ENCODE peak calls at places on chromosomes 2 and 18, in six cellular contexts. O is esophagus muscularis mucosa, F is stomach, V is sigmoid colon, J is K562, T is transverse colon. H is an unnamed sample.
A peak's percentile ranks its signal among the peaks of the same experiment; 100 is the strongest.

GRCh38 chr2:104413890-104414289 is 440.0 kb upstream of the POU3F3 start:
- DNase-seq in J (no peak), O (no peak), F (no peak), T (no peak), V (no peak), H (no peak)

GRCh38 chr2:224584111-224584764 is 925 bp downstream of the CUL3 start:
- DNase-seq in O (no peak), J (no peak), T (peak; percentile 36), V (peak; percentile 68), F (peak; percentile 36), H (peak; percentile 72)

GRCh38 chr2:45128580-45128997 is 119.3 kb upstream of the SIX2 start:
- DNase-seq in F (no peak), T (no peak), O (peak; percentile 94), V (no peak), J (no peak), H (no peak)

GRCh38 chr2:141384676-141385075 is 746.1 kb downstream of the LRP1B start:
- DNase-seq in J (no peak), O (no peak), F (no peak), V (no peak), T (no peak), H (no peak)

GRCh38 chr18:7754258-7754657 is 187.1 kb downstream of the PTPRM start:
- DNase-seq in J (no peak), F (no peak), O (no peak), T (no peak), V (no peak), H (no peak)

GRCh38 chr18:76482971-76483691 is 11.9 kb downstream of the ZNF516 start:
- DNase-seq in V (no peak), O (no peak), F (no peak), T (no peak), J (no peak), H (peak; percentile 73)

GRCh38 chr2:109454304-109454703 is 159.5 kb downstream of the SEPTIN10 start:
- DNase-seq in F (no peak), O (no peak), V (peak; percentile 41), J (no peak), T (no peak), H (peak; percentile 42)

GRCh38 chr18:74392323-74392722 is 64.8 kb downstream of the DIPK1C start:
- DNase-seq in O (no peak), J (no peak), T (no peak), V (no peak), F (no peak), H (no peak)

GRCh38 chr2:68837861-68838341 is 33.3 kb downstream of the BMP10 start:
- DNase-seq in V (no peak), T (no peak), F (no peak), O (no peak), J (no peak), H (no peak)

GRCh38 chr2:217818293-217818850 is 184.4 kb downstream of the TNS1 start:
- DNase-seq in V (no peak), J (no peak), O (no peak), T (no peak), F (no peak), H (no peak)

GRCh38 chr2:182372661-182373060 is 54.2 kb downstream of the PDE1A start:
- DNase-seq in J (no peak), T (peak; percentile 46), O (no peak), V (peak; percentile 78), F (no peak), H (no peak)

GRCh38 chr18:692841-693240 is 19.6 kb downstream of the ENOSF1 start:
- DNase-seq in F (no peak), V (no peak), O (no peak), J (no peak), T (no peak), H (no peak)

GRCh38 chr18:79603321-79604204 is 76.0 kb upstream of the CTDP1 start:
- DNase-seq in T (peak; percentile 4), J (no peak), F (no peak), V (peak; percentile 57), O (no peak), H (no peak)

GRCh38 chr2:142596334-142597088 is 281.0 kb upstream of the KYNU start:
- DNase-seq in T (no peak), O (no peak), J (no peak), F (no peak), V (no peak), H (no peak)

GRCh38 chr2:126655500-126656310 is at the start of gene GYPC:
- DNase-seq in F (peak; percentile 47), T (peak; percentile 55), V (peak; percentile 92), O (no peak), J (peak; percentile 88), H (peak; percentile 71)

GRCh38 chr18:56086176-56086575 is 498.2 kb upstream of the TCF4 start:
- DNase-seq in J (no peak), O (no peak), T (no peak), F (no peak), V (no peak), H (no peak)

GRCh38 chr2:30359644-30360167 is 87.3 kb upstream of the LCLAT1 start:
- DNase-seq in J (no peak), V (peak; percentile 90), F (no peak), T (peak; percentile 21), O (no peak), H (peak; percentile 57)

GRCh38 chr2:161952722-161953322 is 121.2 kb downstream of the DPP4 start:
- DNase-seq in F (no peak), J (no peak), T (no peak), O (no peak), V (no peak), H (no peak)

GRCh38 chr2:227849906-227850305 is 21.5 kb upstream of the DAW1 start:
- DNase-seq in V (no peak), T (no peak), F (no peak), J (no peak), O (no peak), H (no peak)

GRCh38 chr2:16015210-16015902 is 75.0 kb downstream of the MYCN start:
- DNase-seq in V (no peak), T (no peak), J (no peak), O (no peak), F (no peak), H (no peak)

GRCh38 chr2:212863185-212863588 is 288.2 kb downstream of the IKZF2 start:
- DNase-seq in V (no peak), F (peak; percentile 33), J (peak; percentile 10), T (peak; percentile 15), O (no peak), H (no peak)

GRCh38 chr2:120990451-120990871 is 254.8 kb downstream of the GLI2 start:
- DNase-seq in J (no peak), O (no peak), F (peak; percentile 23), V (no peak), T (no peak), H (no peak)

DNA sequence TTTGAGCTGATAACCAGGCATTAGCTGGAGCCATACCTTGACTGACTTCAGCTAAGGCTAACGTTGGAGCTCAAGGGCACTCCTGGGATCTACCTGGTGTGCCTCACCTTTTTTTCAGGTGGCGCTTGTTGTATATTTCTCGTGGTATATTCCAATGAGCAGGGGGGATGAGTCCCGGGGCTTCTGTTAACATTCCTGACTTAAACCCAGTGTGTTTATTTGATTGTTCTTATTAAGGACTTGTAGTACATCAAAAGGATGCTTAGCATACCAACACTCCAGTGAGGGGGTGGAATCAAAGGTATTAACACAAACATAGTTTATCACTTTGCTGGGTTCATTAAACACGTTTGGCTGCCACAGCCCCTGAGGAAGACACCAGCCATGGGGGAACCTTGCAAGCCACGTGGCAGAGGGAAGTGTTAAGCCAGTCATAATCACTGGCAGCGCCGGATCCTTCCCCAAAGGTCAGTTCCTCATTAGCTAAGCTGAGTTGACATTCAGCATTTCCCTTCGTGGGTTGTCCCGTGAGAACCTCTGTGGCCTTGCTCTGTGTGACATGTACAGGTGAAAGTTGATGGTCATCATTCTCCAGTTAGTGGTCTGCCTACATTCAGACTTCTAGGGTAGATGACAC is 119.5 kb upstream of the MCFD2 start:
- DNase-seq in F (no peak), V (peak; percentile 78), O (no peak), T (peak; percentile 46), J (no peak), H (no peak)
- TF ChIP-seq EP300 in F (no peak), V (no peak), O (no peak), T (no peak), J (no peak), H (no peak)

DNA sequence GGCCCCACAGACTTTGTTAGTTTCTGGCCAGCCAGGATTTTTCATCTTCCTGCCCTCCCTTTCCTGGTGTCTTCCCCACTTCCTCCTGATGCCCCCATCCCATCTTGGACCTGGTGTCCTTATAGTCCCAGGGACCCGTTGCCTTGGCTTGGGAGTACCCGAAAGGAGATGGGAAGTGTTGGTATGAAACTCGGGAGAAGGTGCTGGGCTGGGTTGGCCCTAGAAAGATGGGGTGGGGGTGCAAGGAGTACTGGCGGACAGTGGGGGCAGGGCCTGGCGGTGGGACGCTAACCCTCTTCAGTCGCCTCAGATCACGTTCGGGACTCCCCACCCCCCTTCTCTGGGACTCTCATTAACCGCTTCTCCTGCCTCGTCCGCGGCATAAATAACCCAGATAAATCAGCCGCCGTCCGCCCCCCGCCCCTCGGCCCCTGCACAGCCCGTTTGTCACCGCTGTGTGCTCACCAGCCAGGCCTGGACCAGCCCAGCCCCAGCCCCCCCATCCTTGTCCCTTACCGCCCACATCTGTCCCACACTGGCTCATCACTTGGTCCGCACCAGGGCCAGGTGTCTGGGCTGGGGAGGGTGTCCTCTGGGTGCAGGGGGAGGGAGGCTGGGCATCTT is 3.7 kb upstream of the ASIC4 start:
- DNase-seq in F (no peak), O (no peak), V (no peak), T (no peak), J (no peak), H (no peak)
- H3K4me1 ChIP-seq in F (peaks cover 35% of the 10 kb centered on the region), O (peaks cover 45% of the 10 kb centered on the region), V (peaks cover 17% of the 10 kb centered on the region), T (peaks cover 18% of the 10 kb centered on the region), J (peaks cover 71% of the 10 kb centered on the region), H (peaks cover 33% of the 10 kb centered on the region)

DNA sequence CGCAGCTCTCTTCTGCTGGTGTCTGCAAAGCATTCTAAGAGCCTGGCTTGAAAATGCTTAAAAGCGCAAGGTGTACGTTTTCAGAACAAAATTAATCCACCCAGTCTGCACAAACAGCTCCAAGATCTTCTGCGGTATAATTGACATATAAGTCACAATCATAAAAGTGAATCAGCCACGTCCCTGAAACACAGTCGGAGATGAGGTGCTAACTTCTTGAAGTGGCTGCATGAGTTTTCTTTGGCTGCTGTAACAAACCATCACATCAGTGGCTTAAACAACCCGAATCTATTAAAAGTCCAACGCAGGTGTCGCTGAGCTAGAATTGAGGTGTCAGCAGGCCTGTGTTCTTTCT is 32.6 kb downstream of the ARL4C start:
- DNase-seq in F (no peak), T (no peak), V (no peak), O (no peak), J (no peak), H (no peak)
- TF ChIP-seq POLR2AphosphoS5 in F (no peak), T (no peak), V (no peak), O (no peak), J (no peak), H (no peak)

DNA sequence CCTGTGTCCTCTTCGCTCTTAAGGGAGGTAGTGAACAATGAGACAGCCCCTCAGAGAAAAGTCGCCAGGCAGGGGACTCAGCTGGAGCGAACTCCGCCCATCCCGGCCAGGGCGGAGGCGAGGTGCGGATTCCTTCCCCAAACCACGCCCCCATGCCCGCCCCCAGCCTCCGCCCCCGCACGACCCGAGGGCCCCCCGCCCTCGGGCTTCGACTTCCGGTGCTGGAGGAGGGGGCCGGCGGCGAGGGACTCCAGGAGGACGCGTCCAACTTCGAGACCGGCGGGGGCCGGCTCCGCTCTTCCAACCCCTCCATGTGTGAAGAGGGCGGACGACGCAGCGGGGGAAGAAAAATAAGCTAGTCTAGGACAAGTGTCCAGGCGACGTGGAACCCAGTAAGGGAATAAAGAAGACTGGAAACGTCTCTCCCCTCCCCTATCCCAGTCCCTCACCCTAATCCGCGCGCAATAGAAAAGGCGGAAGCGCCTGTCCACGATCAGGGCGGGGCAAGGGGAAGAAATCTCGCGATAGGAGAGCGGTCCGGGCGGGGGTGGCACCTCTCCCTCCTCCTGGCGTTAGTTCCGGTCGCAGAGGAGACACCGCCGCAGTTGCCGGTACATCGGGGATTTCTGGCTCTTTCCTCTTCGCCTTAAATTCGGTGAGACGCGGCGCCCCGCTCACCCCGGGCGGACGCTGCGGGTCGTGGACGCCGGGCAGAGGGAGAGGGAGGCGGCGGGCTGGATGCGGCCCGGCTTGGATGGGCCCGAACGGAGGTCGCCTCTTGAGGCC is at the start of gene BZW1:
- DNase-seq in O (peak; percentile 98), J (peak; percentile 94), F (peak; percentile 96), V (peak; percentile 99), T (peak; percentile 97), H (peak; percentile 97)
- TF ChIP-seq EP300 in O (no peak), J (no peak), F (no peak), V (no peak), T (no peak), H (no peak)